ENCODE peak calls at places on chromosomes 5 and 9, in seven cellular contexts. F, L, R, Y, X, N and I are unnamed samples.

GRCh38 chr5:113489299-113489698 is 1.0 kb upstream of the MCC start:
- DNase-seq in F (no peak), L (no peak), R (peak), Y (no peak), X (no peak), N (peak), I (peak)

GRCh38 chr9:22693151-22693550 is 246.5 kb downstream of the DMRTA1 start:
- DNase-seq in F (no peak), L (no peak), R (no peak), Y (no peak), X (no peak), N (no peak), I (no peak)

GRCh38 chr5:14286574-14287399 is 143.6 kb downstream of the TRIO start:
- DNase-seq in F (no peak), L (no peak), R (no peak), Y (peak), X (peak), N (no peak), I (peak)

GRCh38 chr9:124346347-124347163 is 68.7 kb downstream of the PSMB7 start:
- DNase-seq in F (no peak), L (no peak), R (no peak), Y (peak), X (no peak), N (no peak), I (no peak)

GRCh38 chr9:137370865-137371520 is 52.0 kb downstream of the EXD3 start:
- DNase-seq in F (no peak), L (no peak), R (no peak), Y (no peak), X (no peak), N (no peak), I (no peak)

GRCh38 chr9:127698985-127699670 is 7.7 kb upstream of the CFAP157 start:
- DNase-seq in F (no peak), L (peak), R (peak), Y (peak), X (peak), N (peak), I (peak)

GRCh38 chr5:146662229-146662628 is 146.2 kb upstream of the GPR151 start:
- DNase-seq in F (no peak), L (no peak), R (peak), Y (no peak), X (peak), N (no peak), I (no peak)

GRCh38 chr5:132664696-132665209 is 6.8 kb downstream of the IL13 start:
- DNase-seq in F (no peak), L (no peak), R (no peak), Y (no peak), X (no peak), N (no peak), I (no peak)

GRCh38 chr9:20753761-20754160 is 69.7 kb downstream of the FOCAD start:
- DNase-seq in F (no peak), L (no peak), R (no peak), Y (no peak), X (no peak), N (no peak), I (no peak)

GRCh38 chr5:151181818-151182217 is 24.2 kb upstream of the ANXA6 start:
- DNase-seq in F (no peak), L (no peak), R (no peak), Y (no peak), X (no peak), N (no peak), I (no peak)

GRCh38 chr5:157855404-157855994 is 3.4 kb downstream of the CLINT1 start:
- DNase-seq in F (no peak), L (no peak), R (peak), Y (no peak), X (peak), N (peak), I (no peak)

GRCh38 chr9:7266911-7267555 is 509.3 kb downstream of the KDM4C start:
- DNase-seq in F (no peak), L (no peak), R (no peak), Y (no peak), X (no peak), N (no peak), I (no peak)

GRCh38 chr5:40479939-40480338 is 199.8 kb upstream of the PTGER4 start:
- DNase-seq in F (no peak), L (no peak), R (no peak), Y (no peak), X (no peak), N (no peak), I (no peak)

GRCh38 chr5:74392698-74393431 is 247.7 kb downstream of the ENC1 start:
- DNase-seq in F (no peak), L (no peak), R (no peak), Y (no peak), X (no peak), N (no peak), I (no peak)

GRCh38 chr5:15933481-15934207 is 245.9 kb downstream of the MARCHF11 start:
- DNase-seq in F (no peak), L (no peak), R (no peak), Y (no peak), X (no peak), N (no peak), I (no peak)

GRCh38 chr9:20640331-20641187 is 18.3 kb upstream of the MLLT3 start:
- DNase-seq in F (no peak), L (peak), R (peak), Y (peak), X (peak), N (no peak), I (peak)

GRCh38 chr5:147461915-147462314 is 48.0 kb downstream of the DPYSL3 start:
- DNase-seq in F (no peak), L (no peak), R (no peak), Y (no peak), X (no peak), N (no peak), I (no peak)

GRCh38 chr9:127825319-127826051 is 22.8 kb downstream of the FPGS start:
- DNase-seq in F (peak), L (no peak), R (no peak), Y (no peak), X (peak), N (no peak), I (no peak)

GRCh38 chr5:150180241-150181027 is 9.4 kb upstream of the SLC6A7 start:
- DNase-seq in F (no peak), L (no peak), R (no peak), Y (no peak), X (no peak), N (no peak), I (no peak)

GRCh38 chr9:33263936-33264472 is 504 bp downstream of the BAG1 start:
- DNase-seq in F (no peak), L (peak), R (peak), Y (no peak), X (peak), N (no peak), I (peak)

GRCh38 chr9:127943746-127944145 is 6.1 kb upstream of the DPM2 start:
- DNase-seq in F (peak), L (peak), R (peak), Y (peak), X (peak), N (no peak), I (peak)

GRCh38 chr5:40223884-40224402 is 455.8 kb upstream of the PTGER4 start:
- DNase-seq in F (no peak), L (no peak), R (peak), Y (peak), X (peak), N (peak), I (no peak)

GRCh38 chr5:145629047-145629446 is 206.1 kb downstream of the PRELID2 start:
- DNase-seq in F (no peak), L (no peak), R (peak), Y (no peak), X (no peak), N (no peak), I (no peak)

GRCh38 chr9:75903785-75904360 is 13.4 kb downstream of the PCSK5 start:
- DNase-seq in F (no peak), L (no peak), R (no peak), Y (no peak), X (no peak), N (no peak), I (no peak)

GRCh38 chr9:131031642-131032005 is 22.6 kb downstream of the LAMC3 start:
- DNase-seq in F (no peak), L (no peak), R (no peak), Y (no peak), X (no peak), N (no peak), I (no peak)

GRCh38 chr5:107672212-107673105 is 1.7 kb upstream of the EFNA5 start:
- DNase-seq in F (peak), L (no peak), R (peak), Y (peak), X (peak), N (peak), I (peak)

GRCh38 chr9:104110509-104110908 is 16.4 kb downstream of the SMC2 start:
- DNase-seq in F (no peak), L (no peak), R (no peak), Y (no peak), X (no peak), N (no peak), I (no peak)

GRCh38 chr9:109479822-109480221 is 18.3 kb downstream of the PTPN3 start:
- DNase-seq in F (no peak), L (no peak), R (no peak), Y (no peak), X (no peak), N (no peak), I (no peak)
- TF ChIP-seq CTCF in F (no peak), L (no peak), R (no peak), Y (no peak), X (no peak), N (no peak), I (no peak)

GRCh38 chr5:8908055-8908683 is 637.7 kb downstream of the SEMA5A start:
- DNase-seq in F (no peak), L (no peak), R (peak), Y (peak), X (peak), N (no peak), I (peak)
- TF ChIP-seq CTCF in F (peak), L (no peak), R (peak), Y (peak), X (peak), N (peak), I (peak)

DNA sequence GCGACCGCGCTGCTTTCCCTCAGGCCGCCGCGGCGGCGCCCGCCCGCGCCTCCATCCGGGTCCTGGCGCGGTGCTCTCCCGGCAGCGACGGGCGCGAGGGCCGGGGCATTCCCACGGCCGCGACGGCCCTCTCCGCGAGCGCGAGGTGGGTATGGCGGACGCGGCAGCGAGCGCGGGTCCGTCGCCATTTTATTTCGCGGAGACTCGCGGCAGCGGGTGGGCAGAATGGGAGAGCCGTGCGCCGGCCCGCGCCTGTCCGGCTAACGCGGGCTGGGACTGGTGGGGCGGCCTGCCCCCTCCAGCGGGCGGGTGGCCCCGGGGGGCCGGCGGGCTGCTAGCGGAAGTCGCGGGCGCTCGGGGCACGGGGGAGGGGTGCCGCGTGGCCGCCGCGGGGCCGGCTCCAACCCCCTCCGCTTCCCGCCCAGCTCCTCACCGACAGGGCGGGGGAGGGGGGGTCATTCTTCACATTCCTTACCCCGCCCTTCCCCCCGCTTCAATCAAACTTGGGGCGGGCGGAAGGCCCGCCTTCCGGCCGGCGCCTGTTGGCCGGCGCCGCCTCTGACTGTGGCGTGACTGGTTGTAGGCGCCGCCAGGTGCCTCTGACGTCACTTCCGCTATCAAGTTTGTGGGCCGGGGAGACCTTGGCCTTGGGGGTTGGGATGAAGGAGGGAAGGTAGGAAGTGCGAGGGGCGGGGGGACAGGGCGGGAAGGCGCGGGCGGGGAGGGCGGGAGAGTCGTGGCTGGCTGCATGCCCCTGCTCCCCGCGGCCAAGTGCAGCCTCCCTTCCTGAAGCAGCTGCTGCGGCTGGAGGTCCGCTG is 82.2 kb downstream of the PTPDC1 start:
- DNase-seq in F (peak), L (peak), R (peak), Y (peak), X (peak), N (peak), I (peak)
- TF ChIP-seq CTCF in F (no peak), L (no peak), R (no peak), Y (no peak), X (no peak), N (no peak), I (peak)

GRCh38 chr9:85741875-85742629 is at the start of gene AGTPBP1:
- DNase-seq in F (peak), L (peak), R (peak), Y (peak), X (peak), N (peak), I (peak)

GRCh38 chr9:85741112-85741874 is 461 bp downstream of the AGTPBP1 start:
- DNase-seq in F (no peak), L (peak), R (peak), Y (no peak), X (peak), N (no peak), I (peak)

GRCh38 chr9:85740821-85741111 is 988 bp downstream of the AGTPBP1 start:
- DNase-seq in F (no peak), L (no peak), R (no peak), Y (no peak), X (no peak), N (no peak), I (no peak)

GRCh38 chr9:85743290-85744128 is 1.8 kb upstream of the AGTPBP1 start:
- DNase-seq in F (no peak), L (no peak), R (peak), Y (no peak), X (peak), N (peak), I (no peak)

GRCh38 chr9:85742630-85742928 is 825 bp upstream of the AGTPBP1 start:
- DNase-seq in F (no peak), L (no peak), R (no peak), Y (no peak), X (no peak), N (peak), I (no peak)
- TF ChIP-seq CTCF in F (no peak), L (no peak), R (no peak), Y (no peak), X (no peak), N (no peak), I (no peak)

GRCh38 chr9:111895996-111896941 is at the start of gene UGCG:
- DNase-seq in F (peak), L (peak), R (peak), Y (peak), X (peak), N (peak), I (peak)

GRCh38 chr9:111898331-111899096 is 1.9 kb downstream of the UGCG start:
- DNase-seq in F (no peak), L (no peak), R (no peak), Y (no peak), X (no peak), N (no peak), I (no peak)

GRCh38 chr9:111900081-111900805 is 3.6 kb downstream of the UGCG start:
- DNase-seq in F (no peak), L (no peak), R (no peak), Y (no peak), X (no peak), N (no peak), I (no peak)

GRCh38 chr9:111897831-111898144 is 1.2 kb downstream of the UGCG start:
- DNase-seq in F (no peak), L (no peak), R (peak), Y (peak), X (peak), N (no peak), I (peak)

DNA sequence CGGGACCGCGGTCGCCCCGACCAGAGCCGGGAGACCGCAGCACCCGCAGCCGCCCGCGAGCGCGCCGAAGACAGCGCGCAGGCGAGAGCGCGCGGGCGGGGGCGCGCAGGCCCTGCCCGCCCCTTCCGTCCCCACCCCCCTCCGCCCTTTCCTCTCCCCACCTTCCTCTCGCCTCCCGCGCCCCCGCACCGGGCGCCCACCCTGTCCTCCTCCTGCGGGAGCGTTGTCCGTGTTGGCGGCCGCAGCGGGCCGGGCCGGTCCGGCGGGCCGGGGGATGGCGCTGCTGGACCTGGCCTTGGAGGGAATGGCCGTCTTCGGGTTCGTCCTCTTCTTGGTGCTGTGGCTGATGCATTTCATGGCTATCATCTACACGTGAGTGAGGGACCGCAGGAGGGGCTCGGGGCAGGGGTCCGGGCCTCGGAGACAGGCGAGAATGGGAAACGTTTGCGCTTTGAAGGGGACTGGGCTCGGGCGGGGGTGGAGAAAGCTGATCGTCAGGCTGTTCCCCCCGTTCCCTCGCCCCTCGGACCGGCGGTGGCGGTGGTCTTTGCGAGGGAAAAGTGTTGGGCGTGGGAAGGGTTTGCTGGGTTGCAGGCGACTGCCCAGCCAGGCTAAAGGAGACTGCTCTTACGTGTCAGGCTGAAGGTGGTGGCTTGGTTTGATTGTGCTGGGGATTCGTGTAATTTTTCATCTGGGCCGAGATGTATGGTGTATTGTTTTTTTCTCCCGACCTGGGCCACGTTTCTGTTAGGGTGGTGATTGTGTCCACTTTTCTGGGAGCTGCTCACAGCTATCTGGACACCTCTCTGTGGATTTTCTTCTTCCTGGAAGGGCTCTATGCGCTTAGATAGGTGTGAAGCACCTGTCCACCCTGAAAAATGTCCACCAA is 572 bp downstream of the UGCG start:
- DNase-seq in F (peak), L (peak), R (peak), Y (no peak), X (peak), N (no peak), I (peak)
- TF ChIP-seq CTCF in F (peak), L (no peak), R (peak), Y (peak), X (no peak), N (peak), I (peak)

GRCh38 chr5:353599-354580 is 32.4 kb downstream of the AHRR start:
- DNase-seq in F (no peak), L (no peak), R (no peak), Y (no peak), X (no peak), N (no peak), I (peak)
- TF ChIP-seq CTCF in F (no peak), L (no peak), R (no peak), Y (no peak), X (no peak), N (no peak), I (no peak)

GRCh38 chr9:122179690-122180074 is 20.0 kb downstream of the MORN5 start:
- DNase-seq in F (no peak), L (no peak), R (peak), Y (no peak), X (no peak), N (no peak), I (no peak)

GRCh38 chr9:122184551-122184950 is 24.8 kb downstream of the MORN5 start:
- DNase-seq in F (no peak), L (no peak), R (no peak), Y (no peak), X (no peak), N (no peak), I (no peak)

GRCh38 chr9:122179054-122179689 is 19.5 kb downstream of the MORN5 start:
- DNase-seq in F (no peak), L (no peak), R (no peak), Y (no peak), X (no peak), N (no peak), I (no peak)

GRCh38 chr9:122176916-122177315 is 17.2 kb downstream of the MORN5 start:
- DNase-seq in F (no peak), L (no peak), R (no peak), Y (no peak), X (no peak), N (no peak), I (no peak)

GRCh38 chr9:122180633-122181032 is 20.9 kb downstream of the MORN5 start:
- DNase-seq in F (no peak), L (no peak), R (peak), Y (no peak), X (no peak), N (peak), I (no peak)
- TF ChIP-seq CTCF in F (no peak), L (no peak), R (no peak), Y (no peak), X (no peak), N (no peak), I (no peak)

GRCh38 chr9:121684381-121685145 is 33.1 kb downstream of the DAB2IP start:
- DNase-seq in F (peak), L (no peak), R (peak), Y (no peak), X (peak), N (no peak), I (peak)
- TF ChIP-seq CTCF in F (peak), L (no peak), R (peak), Y (peak), X (peak), N (peak), I (peak)

DNA sequence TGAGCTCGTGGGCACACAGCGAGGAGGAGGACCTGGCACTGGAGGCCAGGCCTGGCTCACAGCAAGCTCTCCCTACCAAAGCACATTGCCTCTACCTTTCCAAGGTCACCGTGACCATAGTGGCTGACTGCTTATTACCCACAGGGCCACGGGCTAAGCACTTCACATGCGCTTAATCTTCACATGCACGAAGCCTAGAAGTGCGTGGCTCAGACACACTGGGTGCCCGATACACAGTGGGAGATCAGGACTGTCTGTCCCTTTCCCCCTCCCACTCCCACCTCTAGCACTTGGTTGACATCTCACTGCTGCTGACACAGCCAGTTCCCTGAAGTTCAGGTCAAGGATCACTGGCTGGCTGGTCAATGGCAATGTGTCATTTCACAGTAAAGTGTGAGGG is 23.6 kb downstream of the LHX6 start:
- DNase-seq in F (no peak), L (no peak), R (no peak), Y (no peak), X (no peak), N (no peak), I (no peak)
- TF ChIP-seq CTCF in F (no peak), L (no peak), R (no peak), Y (no peak), X (no peak), N (no peak), I (no peak)